ENCODE peak calls at places on chromosome 19, in nine cellular contexts. Q is heart left ventricle, N is cardiac muscle cell, Z is vagina, O is sigmoid colon, K is lower lobe of right lung, C is psoas muscle, H is left ventricle myocardium inferior, R is tibial artery. X is an unnamed sample. For H3K4me1, the result is how much of the 10 kb centered on the place peaks cover.

GRCh38 chr19:17616961-17617806 is 61.7 kb downstream of the COLGALT1 start:
- DNase-seq in O (no peak), C (no peak), H (no peak), K (no peak), R (no peak), Z (no peak), N (no peak), Q (no peak), X (no peak)

GRCh38 chr19:48900477-48901452 is 653 bp downstream of the NUCB1 start:
- DNase-seq in O (peak), C (no peak), R (no peak), H (no peak), K (no peak), Z (no peak), N (no peak), Q (no peak), X (no peak)

GRCh38 chr19:6527893-6528543 is 2.8 kb upstream of the TNFSF9 start:
- DNase-seq in H (no peak), Q (no peak), Z (no peak), K (no peak), R (no peak), O (no peak), N (no peak), C (no peak), X (no peak)

GRCh38 chr19:17703823-17704463 is 15.3 kb upstream of the MAP1S start:
- DNase-seq in O (no peak), R (peak), K (peak), C (peak), N (peak), Z (no peak), H (no peak), Q (no peak), X (no peak)

GRCh38 chr19:31518626-31519025 is 169.4 kb upstream of the TSHZ3 start:
- DNase-seq in O (no peak), N (no peak), C (no peak), K (no peak), Q (no peak), H (no peak), R (no peak), Z (peak), X (no peak)

GRCh38 chr19:8487137-8487851 is 15.1 kb downstream of the PRAM1 start:
- DNase-seq in Z (no peak), N (no peak), R (peak), O (no peak), Q (peak), K (peak), C (no peak), H (no peak), X (no peak)

GRCh38 chr19:55098716-55099556 is 18.5 kb downstream of the PPP1R12C start:
- DNase-seq in C (no peak), K (no peak), O (peak), R (no peak), H (no peak), Z (no peak), Q (no peak), N (no peak), X (no peak)

GRCh38 chr19:46000497-46001246 is 5.4 kb downstream of the CCDC61 start:
- DNase-seq in H (peak), Z (no peak), N (peak), O (no peak), K (peak), Q (no peak), C (peak), R (no peak), X (no peak)

GRCh38 chr19:3270908-3271307 is 46.4 kb downstream of the CELF5 start:
- DNase-seq in C (no peak), R (no peak), K (no peak), H (no peak), Z (no peak), N (peak), Q (no peak), O (no peak), X (no peak)

GRCh38 chr19:14561249-14561648 is 10.6 kb downstream of the NDUFB7 start:
- DNase-seq in C (no peak), K (no peak), N (no peak), O (no peak), Z (no peak), Q (no peak), H (no peak), R (no peak), X (no peak)

GRCh38 chr19:2500861-2501260 is 24.9 kb downstream of the GADD45B start:
- DNase-seq in K (no peak), N (no peak), Z (no peak), O (no peak), C (no peak), Q (no peak), R (no peak), H (no peak), X (peak)

GRCh38 chr19:17779281-17779930 is 15.5 kb upstream of the B3GNT3 start:
- DNase-seq in R (peak), O (no peak), Z (no peak), Q (peak), K (peak), N (no peak), H (no peak), C (peak), X (no peak)

GRCh38 chr19:33236696-33237390 is 11.2 kb upstream of the SLC7A10 start:
- DNase-seq in N (no peak), K (no peak), R (no peak), Z (no peak), O (no peak), C (no peak), Q (no peak), H (no peak), X (no peak)
- TF ChIP-seq CTCF in N (no peak), K (no peak), R (no peak), Z (no peak), O (no peak), C (no peak), Q (no peak), H (no peak), X (no peak)

GRCh38 chr19:50696065-50696425 is 23.6 kb downstream of the SHANK1 start:
- DNase-seq in R (no peak), C (no peak), Q (no peak), Z (no peak), N (no peak), H (no peak), K (no peak), O (no peak), X (no peak)

GRCh38 chr19:50695251-50696064 is 24.1 kb downstream of the SHANK1 start:
- DNase-seq in C (no peak), N (peak), O (no peak), Z (no peak), Q (no peak), H (no peak), R (no peak), K (no peak), X (no peak)

GRCh38 chr19:50697414-50698124 is 22.0 kb downstream of the SHANK1 start:
- DNase-seq in Q (no peak), O (no peak), K (no peak), R (no peak), Z (no peak), H (no peak), N (no peak), C (no peak), X (no peak)

GRCh38 chr19:50693064-50693975 is 26.3 kb downstream of the SHANK1 start:
- DNase-seq in Q (no peak), K (no peak), Z (no peak), C (no peak), O (no peak), N (no peak), H (no peak), R (no peak), X (no peak)

DNA sequence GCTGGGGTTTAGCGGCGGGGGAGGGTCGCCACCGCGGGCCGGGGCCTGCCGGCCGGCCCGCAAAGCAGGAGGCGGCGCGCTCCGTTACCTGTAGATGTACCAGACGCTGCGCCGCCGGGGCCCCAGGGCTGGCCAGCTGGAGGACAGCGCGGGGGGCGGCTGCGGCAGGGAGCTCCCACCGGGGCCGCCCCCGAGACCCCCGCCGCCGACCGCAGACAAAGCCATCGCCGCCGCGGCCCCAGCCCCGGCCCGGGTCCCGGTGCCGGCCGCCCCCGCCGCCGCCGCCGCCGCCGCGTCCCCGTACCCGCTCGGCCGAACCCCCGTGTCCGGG is 24.8 kb downstream of the SHANK1 start:
- DNase-seq in O (no peak), Z (no peak), N (no peak), R (no peak), C (no peak), K (no peak), H (no peak), Q (no peak), X (no peak)
- H3K4me3 ChIP-seq in O (no peak), Z (no peak), N (no peak), R (no peak), C (no peak), K (no peak), H (no peak), Q (no peak), X (no peak)

GRCh38 chr19:40751065-40751923 is at the start of gene SNRPA:
- DNase-seq in O (peak), C (peak), Q (peak), N (peak), K (peak), Z (peak), R (peak), H (peak), X (peak)
- H3K4me1 ChIP-seq in O (half or more), C (under half), Q (under half), N (under half), K (half or more), Z (half or more), R (half or more), H (half or more), X (under half)

DNA sequence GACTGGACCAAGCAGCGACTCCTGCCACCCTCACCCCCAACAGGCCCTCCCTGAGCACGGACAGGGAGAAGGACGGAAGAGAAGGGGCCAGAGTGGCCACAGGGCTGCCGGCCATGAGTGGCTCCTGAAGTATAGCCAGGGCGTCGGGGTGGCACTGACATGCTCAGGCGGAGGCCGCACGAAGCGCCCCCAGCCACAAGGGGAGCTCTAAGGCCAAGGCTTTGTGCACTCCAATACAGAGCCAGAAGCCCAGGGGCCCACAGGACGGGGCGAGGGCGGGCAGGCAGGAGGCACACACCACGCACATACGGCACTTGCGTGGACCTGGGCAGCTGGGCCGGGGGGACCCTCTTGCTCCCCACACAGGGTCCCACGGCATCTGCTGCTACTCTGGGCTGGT is 52.0 kb downstream of the KLF2 start:
- DNase-seq in O (no peak), Q (no peak), Z (no peak), C (no peak), H (no peak), K (no peak), R (no peak), N (peak), X (no peak)
- TF ChIP-seq CTCF in O (no peak), Q (peak), Z (no peak), C (peak), H (peak), K (peak), R (no peak), N (peak), X (no peak)

GRCh38 chr19:56639217-56639616 is 3.7 kb upstream of the SMIM17 start:
- DNase-seq in Z (no peak), K (no peak), N (peak), O (no peak), C (no peak), R (no peak), Q (no peak), H (no peak), X (no peak)

GRCh38 chr19:56637976-56638555 is 4.9 kb upstream of the SMIM17 start:
- DNase-seq in C (peak), N (peak), Z (no peak), O (no peak), Q (peak), H (peak), K (no peak), R (peak), X (peak)

GRCh38 chr19:56642711-56643459 is at the start of gene SMIM17:
- DNase-seq in R (no peak), K (no peak), C (no peak), H (no peak), N (no peak), O (no peak), Q (no peak), Z (no peak), X (no peak)

DNA sequence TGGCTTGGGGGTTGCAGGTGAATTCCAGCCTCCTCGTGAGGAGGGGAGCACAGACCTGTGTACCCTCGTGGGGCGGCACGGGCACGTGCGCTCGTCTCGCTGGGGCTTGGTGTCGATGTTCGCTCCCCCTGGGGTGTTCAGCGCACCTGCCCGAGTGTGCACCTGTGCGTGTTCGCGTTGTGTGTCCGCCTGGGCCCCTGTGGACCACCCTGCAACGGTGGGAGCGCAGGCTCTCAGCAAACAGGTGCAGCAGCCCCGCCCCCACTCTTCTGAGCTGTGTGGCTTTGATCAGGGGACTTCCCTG is 453 bp downstream of the SMIM17 start:
- DNase-seq in O (no peak), Q (no peak), H (no peak), K (no peak), N (no peak), C (no peak), R (no peak), Z (no peak), X (no peak)
- H3K4me3 ChIP-seq in O (no peak), Q (no peak), H (no peak), K (no peak), N (no peak), C (no peak), R (no peak), Z (no peak), X (no peak)

DNA sequence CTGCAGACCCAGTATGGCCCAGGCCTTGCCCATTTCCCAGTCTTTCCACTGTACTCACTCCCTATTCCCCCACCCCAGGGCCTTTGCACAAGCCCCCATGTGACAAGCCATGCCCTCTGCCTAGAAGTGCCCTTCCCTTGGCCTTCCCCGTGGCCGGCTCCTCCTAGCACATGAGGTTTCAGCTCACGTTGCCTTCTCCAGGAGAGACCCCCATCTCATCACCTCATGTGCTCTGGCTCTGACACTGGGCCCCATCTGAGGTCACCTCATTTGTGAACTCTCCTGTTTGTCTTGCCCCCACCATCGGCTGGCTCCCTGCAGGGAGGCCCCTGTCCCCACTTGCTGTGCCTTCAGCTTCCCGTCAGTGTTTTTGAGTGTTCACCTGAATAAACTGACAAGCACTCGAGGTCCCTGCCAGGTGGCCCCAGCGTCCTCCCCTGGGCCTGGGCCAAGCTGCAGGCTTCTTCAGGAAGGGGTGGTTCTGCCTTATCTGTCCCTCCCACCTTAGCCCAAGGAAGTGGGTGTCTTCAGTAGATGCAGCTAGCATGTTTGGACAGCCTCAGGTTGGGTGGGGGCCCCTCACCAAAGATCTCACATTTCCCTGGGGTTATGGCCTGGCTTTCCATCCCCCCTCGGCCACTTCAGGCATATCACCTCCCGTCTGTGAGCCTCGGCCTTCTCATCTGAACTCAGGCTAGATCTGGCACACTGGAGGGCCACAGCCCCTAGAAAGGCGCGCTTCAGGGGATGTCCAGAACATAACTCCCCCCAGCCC is 3.8 kb upstream of the SLC25A42 start:
- DNase-seq in H (no peak), R (no peak), N (no peak), O (no peak), K (peak), C (no peak), Q (no peak), Z (no peak), X (no peak)
- H3K4me1 ChIP-seq in H (half or more), R (under half), N (under half), O (under half), K (under half), C (under half), Q (under half), Z (under half), X (under half)

DNA sequence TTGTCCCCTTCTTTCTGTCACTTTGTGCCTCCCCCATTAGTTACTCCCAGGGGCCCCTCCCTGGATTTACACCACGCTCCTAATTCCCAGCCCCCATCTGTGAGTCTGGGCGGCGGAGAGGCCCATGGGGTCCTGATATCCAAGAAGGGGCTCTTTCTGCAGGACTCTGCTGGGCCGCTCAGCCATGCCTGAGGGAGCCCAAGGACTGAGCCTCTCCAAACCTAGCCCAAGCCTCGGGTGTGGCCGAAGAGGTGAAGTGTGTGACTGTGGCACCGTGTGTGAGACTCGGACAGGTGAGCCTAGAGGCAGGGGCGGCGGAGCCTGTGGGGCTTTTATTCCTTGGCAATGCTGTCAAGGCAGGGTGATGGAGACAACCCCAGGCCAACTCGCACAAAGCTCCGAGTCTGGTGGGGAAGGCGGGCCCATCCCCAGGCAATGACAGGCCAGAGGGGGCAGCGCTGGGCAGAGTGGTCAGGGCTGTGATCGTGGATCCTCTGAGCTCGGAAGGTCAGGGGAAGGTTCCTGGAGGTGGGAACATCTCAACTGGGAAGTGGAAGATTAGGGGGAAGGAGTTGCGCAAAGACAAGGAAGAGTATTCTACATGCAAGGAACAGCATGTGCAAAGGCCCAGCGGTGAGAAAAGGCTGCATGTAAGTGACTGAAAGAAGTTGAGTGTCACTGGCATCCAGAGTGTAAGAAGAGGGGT is 1.6 kb downstream of the PLEKHG2 start:
- DNase-seq in R (peak), N (peak), K (no peak), O (peak), C (no peak), Z (no peak), Q (peak), H (no peak), X (peak)
- TF ChIP-seq CTCF in R (no peak), N (peak), K (peak), O (no peak), C (no peak), Z (no peak), Q (no peak), H (no peak), X (no peak)

GRCh38 chr19:43766755-43767043 is 11.9 kb upstream of the SMG9 start:
- DNase-seq in R (no peak), Z (no peak), O (no peak), K (no peak), N (no peak), H (no peak), C (no peak), Q (no peak), X (no peak)

GRCh38 chr19:43762814-43763213 is 8.1 kb upstream of the SMG9 start:
- DNase-seq in K (no peak), R (no peak), O (no peak), H (no peak), N (no peak), Z (no peak), Q (no peak), C (no peak), X (no peak)

GRCh38 chr19:43763473-43763939 is 8.7 kb upstream of the SMG9 start:
- DNase-seq in O (no peak), Q (peak), C (peak), H (no peak), R (no peak), Z (no peak), K (no peak), N (no peak), X (no peak)

GRCh38 chr19:43767316-43767715 is 12.6 kb upstream of the SMG9 start:
- DNase-seq in R (no peak), H (no peak), O (no peak), Q (no peak), N (no peak), K (no peak), C (no peak), Z (no peak), X (no peak)

GRCh38 chr19:43765109-43765876 is 10.5 kb upstream of the SMG9 start:
- DNase-seq in Q (peak), H (no peak), O (peak), Z (no peak), N (no peak), C (peak), K (no peak), R (peak), X (peak)
- H3K4me3 ChIP-seq in Q (no peak), H (no peak), O (no peak), Z (no peak), N (no peak), C (no peak), K (no peak), R (no peak), X (no peak)

GRCh38 chr19:39154084-39154625 is 28.6 kb downstream of the PAK4 start:
- DNase-seq in O (no peak), K (no peak), C (no peak), R (no peak), Z (no peak), H (no peak), Q (no peak), N (no peak), X (no peak)
- H3K4me1 ChIP-seq in O (under half), K (half or more), C (under half), R (under half), Z (half or more), H (under half), Q (under half), N (under half), X (under half)

X was measured in uterus.